ENCODE peak calls at places on chromosomes 1 and 21, in ten cellular contexts. Y, D, F, Z, K, Q, A, O, X and R are unnamed samples.

GRCh38 chr1:157073944-157074685 is 25.5 kb downstream of the ETV3L start:
- DNase-seq in Y (no peak), D (peak; percentile 67), F (no peak), Z (peak; percentile 12), K (peak; percentile 24), Q (peak; percentile 71), A (no peak), O (peak; percentile 85), X (peak; percentile 7), R (peak; percentile 37)

GRCh38 chr1:156848461-156849150 is 10.3 kb downstream of the INSRR start:
- DNase-seq in Y (no peak), D (no peak), F (no peak), Z (no peak), K (peak; percentile 67), Q (peak; percentile 45), A (peak; percentile 79), O (peak; percentile 60), X (peak; percentile 55), R (no peak)

GRCh38 chr1:16719571-16720402 is 20.5 kb upstream of the RNU1-4 start:
- DNase-seq in Y (no peak), D (no peak), F (no peak), Z (no peak), K (no peak), Q (peak; percentile 32), A (no peak), O (peak; percentile 48), X (no peak), R (no peak)

GRCh38 chr1:21931171-21932093 is 5.7 kb downstream of the HSPG2 start:
- DNase-seq in Y (no peak), D (peak; percentile 98), F (peak; percentile 62), Z (no peak), K (no peak), Q (peak; percentile 82), A (no peak), O (peak; percentile 83), X (no peak), R (peak; percentile 72)

GRCh38 chr1:86913399-86913895 is 479 bp downstream of the SELENOF start:
- DNase-seq in Y (peak; percentile 7), D (peak; percentile 54), F (no peak), Z (no peak), K (peak; percentile 23), Q (no peak), A (peak; percentile 52), O (no peak), X (peak; percentile 12), R (no peak)

GRCh38 chr1:211825990-211826389 is 4.6 kb downstream of the LPGAT1 start:
- DNase-seq in Y (no peak), D (peak; percentile 77), F (peak; percentile 48), Z (no peak), K (no peak), Q (no peak), A (no peak), O (no peak), X (no peak), R (no peak)

GRCh38 chr1:6447818-6448748 is 17.9 kb downstream of the TNFRSF25 start:
- DNase-seq in Y (no peak), D (no peak), F (no peak), Z (no peak), K (peak; percentile 63), Q (no peak), A (peak; percentile 75), O (no peak), X (peak; percentile 47), R (no peak)

GRCh38 chr1:15214507-15214906 is 32.5 kb upstream of the FHAD1 start:
- DNase-seq in Y (no peak), D (peak; percentile 42), F (no peak), Z (no peak), K (no peak), Q (no peak), A (no peak), O (peak; percentile 39), X (no peak), R (peak; percentile 50)

GRCh38 chr1:166956872-166957271 is 18.5 kb downstream of the ILDR2 start:
- DNase-seq in Y (no peak), D (no peak), F (no peak), Z (no peak), K (no peak), Q (no peak), A (no peak), O (no peak), X (no peak), R (no peak)

GRCh38 chr1:6603851-6604558 is 1.3 kb upstream of the KLHL21 start:
- DNase-seq in Y (no peak), D (peak; percentile 80), F (peak; percentile 19), Z (peak; percentile 41), K (no peak), Q (peak; percentile 74), A (no peak), O (peak; percentile 89), X (no peak), R (peak; percentile 57)

GRCh38 chr1:165364432-165365133 is 8.1 kb upstream of the LMX1A start:
- DNase-seq in Y (no peak), D (no peak), F (no peak), Z (no peak), K (no peak), Q (no peak), A (no peak), O (peak; percentile 93), X (no peak), R (peak; percentile 32)

GRCh38 chr1:1462318-1462966 is 9.1 kb upstream of the ATAD3B start:
- DNase-seq in Y (no peak), D (no peak), F (no peak), Z (no peak), K (no peak), Q (peak; percentile 82), A (no peak), O (no peak), X (no peak), R (no peak)

GRCh38 chr1:30716646-30717045 is 6.7 kb downstream of the MATN1 start:
- DNase-seq in Y (no peak), D (no peak), F (no peak), Z (no peak), K (no peak), Q (no peak), A (peak; percentile 53), O (no peak), X (no peak), R (no peak)

GRCh38 chr1:17214876-17215544 is 10.1 kb downstream of the PADI1 start:
- DNase-seq in Y (no peak), D (no peak), F (no peak), Z (no peak), K (no peak), Q (no peak), A (no peak), O (no peak), X (no peak), R (no peak)

GRCh38 chr21:30227633-30228404 is 11.9 kb upstream of the CLDN8 start:
- DNase-seq in Y (no peak), D (no peak), F (peak; percentile 44), Z (no peak), K (no peak), Q (peak; percentile 32), A (no peak), O (no peak), X (no peak), R (peak; percentile 70)

GRCh38 chr1:78559680-78560079 is 60.6 kb upstream of the IFI44L start:
- DNase-seq in Y (no peak), D (no peak), F (no peak), Z (no peak), K (no peak), Q (no peak), A (no peak), O (no peak), X (no peak), R (no peak)

GRCh38 chr1:156896490-156897033 is 3.0 kb downstream of the PEAR1 start:
- DNase-seq in Y (no peak), D (peak; percentile 97), F (peak; percentile 90), Z (no peak), K (no peak), Q (no peak), A (no peak), O (peak; percentile 64), X (no peak), R (no peak)

GRCh38 chr1:247447162-247447909 is 10.6 kb downstream of the OR2B11 start:
- DNase-seq in Y (no peak), D (no peak), F (no peak), Z (no peak), K (no peak), Q (no peak), A (no peak), O (no peak), X (no peak), R (no peak)

GRCh38 chr1:220991959-220992704 is 112.9 kb downstream of the HLX start:
- DNase-seq in Y (no peak), D (no peak), F (no peak), Z (no peak), K (no peak), Q (no peak), A (no peak), O (no peak), X (no peak), R (no peak)

GRCh38 chr1:8169364-8170058 is 143.4 kb upstream of the ERRFI1 start:
- DNase-seq in Y (peak; percentile 85), D (peak; percentile 78), F (peak; percentile 29), Z (no peak), K (peak; percentile 30), Q (peak; percentile 52), A (peak; percentile 78), O (no peak), X (peak; percentile 33), R (peak; percentile 67)

GRCh38 chr1:173224280-173224886 is 17.3 kb upstream of the TNFSF4 start:
- DNase-seq in Y (no peak), D (peak; percentile 15), F (no peak), Z (no peak), K (no peak), Q (no peak), A (no peak), O (no peak), X (no peak), R (no peak)

GRCh38 chr1:111202366-111202706 is 1.9 kb upstream of the DENND2D start:
- DNase-seq in Y (no peak), D (no peak), F (no peak), Z (no peak), K (no peak), Q (no peak), A (no peak), O (no peak), X (no peak), R (no peak)

GRCh38 chr1:151858886-151859665 is 5.6 kb upstream of the THEM5 start:
- DNase-seq in Y (no peak), D (no peak), F (no peak), Z (no peak), K (no peak), Q (no peak), A (no peak), O (no peak), X (no peak), R (no peak)

GRCh38 chr1:231058416-231059109 is 18.5 kb upstream of the FAM89A start:
- DNase-seq in Y (no peak), D (no peak), F (no peak), Z (no peak), K (no peak), Q (no peak), A (no peak), O (no peak), X (no peak), R (no peak)

GRCh38 chr1:102858695-102859094 is 249.6 kb downstream of the COL11A1 start:
- DNase-seq in Y (no peak), D (peak; percentile 85), F (no peak), Z (no peak), K (no peak), Q (no peak), A (no peak), O (no peak), X (no peak), R (no peak)

GRCh38 chr21:35932232-35932911 is 128.0 kb downstream of the SETD4 start:
- DNase-seq in Y (no peak), D (peak; percentile 92), F (peak; percentile 59), Z (peak; percentile 4), K (no peak), Q (peak; percentile 39), A (no peak), O (peak; percentile 58), X (no peak), R (peak; percentile 52)

GRCh38 chr21:42338730-42339715 is 11.8 kb downstream of the TFF2 start:
- DNase-seq in Y (no peak), D (no peak), F (no peak), Z (no peak), K (no peak), Q (no peak), A (no peak), O (no peak), X (no peak), R (no peak)

GRCh38 chr1:20534659-20535417 is 17.5 kb upstream of the FAM43B start:
- DNase-seq in Y (no peak), D (no peak), F (no peak), Z (no peak), K (no peak), Q (no peak), A (no peak), O (no peak), X (no peak), R (no peak)